ENCODE peak calls at places on chromosomes 12 and 14, in ten cellular contexts. One of them, this sample, is unnamed.

GRCh38 chr12:124909831-124910560 is 4.5 kb downstream of the UBC start:
- DNase-seq in CD4-positive, alpha-beta T cell: no peak
- DNase-seq in AG09309: no peak
- DNase-seq in HFF-Myc: no peak
- DNase-seq in type B pancreatic cell: no peak
- DNase-seq in neural progenitor cell: no peak
- DNase-seq in body of pancreas: peak
- DNase-seq in endodermal cell: no peak
- DNase-seq in adrenal gland: no peak
- DNase-seq in tibial nerve: no peak
- DNase-seq in this sample: no peak

GRCh38 chr14:99756796-99757195 is 36.4 kb upstream of the EML1 start:
- DNase-seq in HFF-Myc: no peak
- DNase-seq in adrenal gland: no peak
- DNase-seq in neural progenitor cell: no peak
- DNase-seq in tibial nerve: no peak
- DNase-seq in body of pancreas: peak
- DNase-seq in endodermal cell: no peak
- DNase-seq in CD4-positive, alpha-beta T cell: no peak
- DNase-seq in AG09309: no peak
- DNase-seq in type B pancreatic cell: no peak
- DNase-seq in this sample: no peak

GRCh38 chr12:24244231-24244630 is 294.8 kb upstream of the SOX5 start:
- DNase-seq in HFF-Myc: no peak
- DNase-seq in type B pancreatic cell: no peak
- DNase-seq in CD4-positive, alpha-beta T cell: no peak
- DNase-seq in endodermal cell: no peak
- DNase-seq in adrenal gland: no peak
- DNase-seq in neural progenitor cell: no peak
- DNase-seq in tibial nerve: no peak
- DNase-seq in body of pancreas: no peak
- DNase-seq in AG09309: no peak
- DNase-seq in this sample: no peak

GRCh38 chr14:85533821-85534271 is 3.9 kb downstream of the FLRT2 start:
- DNase-seq in CD4-positive, alpha-beta T cell: no peak
- DNase-seq in tibial nerve: no peak
- DNase-seq in HFF-Myc: no peak
- DNase-seq in neural progenitor cell: no peak
- DNase-seq in AG09309: no peak
- DNase-seq in body of pancreas: peak
- DNase-seq in adrenal gland: no peak
- DNase-seq in type B pancreatic cell: no peak
- DNase-seq in endodermal cell: peak
- DNase-seq in this sample: peak

GRCh38 chr12:65528127-65528526 is 249.6 kb downstream of the MSRB3 start:
- DNase-seq in AG09309: no peak
- DNase-seq in neural progenitor cell: no peak
- DNase-seq in HFF-Myc: no peak
- DNase-seq in endodermal cell: no peak
- DNase-seq in body of pancreas: no peak
- DNase-seq in CD4-positive, alpha-beta T cell: no peak
- DNase-seq in type B pancreatic cell: no peak
- DNase-seq in tibial nerve: no peak
- DNase-seq in adrenal gland: no peak
- DNase-seq in this sample: no peak

GRCh38 chr14:74500417-74501134 is 7.0 kb downstream of the ISCA2 start:
- DNase-seq in CD4-positive, alpha-beta T cell: no peak
- DNase-seq in body of pancreas: no peak
- DNase-seq in tibial nerve: no peak
- DNase-seq in adrenal gland: no peak
- DNase-seq in type B pancreatic cell: no peak
- DNase-seq in AG09309: no peak
- DNase-seq in neural progenitor cell: peak
- DNase-seq in endodermal cell: peak
- DNase-seq in HFF-Myc: no peak
- DNase-seq in this sample: no peak

GRCh38 chr14:61889914-61890351 is 127.7 kb downstream of the SNAPC1 start:
- DNase-seq in body of pancreas: no peak
- DNase-seq in CD4-positive, alpha-beta T cell: no peak
- DNase-seq in AG09309: no peak
- DNase-seq in tibial nerve: no peak
- DNase-seq in type B pancreatic cell: no peak
- DNase-seq in neural progenitor cell: no peak
- DNase-seq in HFF-Myc: no peak
- DNase-seq in adrenal gland: no peak
- DNase-seq in endodermal cell: no peak
- DNase-seq in this sample: no peak

GRCh38 chr14:22715186-22715812 is 51.2 kb upstream of the OXA1L start:
- DNase-seq in AG09309: no peak
- DNase-seq in HFF-Myc: no peak
- DNase-seq in neural progenitor cell: no peak
- DNase-seq in adrenal gland: no peak
- DNase-seq in body of pancreas: no peak
- DNase-seq in type B pancreatic cell: no peak
- DNase-seq in CD4-positive, alpha-beta T cell: no peak
- DNase-seq in tibial nerve: no peak
- DNase-seq in endodermal cell: no peak
- DNase-seq in this sample: no peak

GRCh38 chr14:71711619-71712018 is 220.6 kb upstream of the RGS6 start:
- DNase-seq in type B pancreatic cell: no peak
- DNase-seq in CD4-positive, alpha-beta T cell: no peak
- DNase-seq in body of pancreas: no peak
- DNase-seq in AG09309: peak
- DNase-seq in adrenal gland: no peak
- DNase-seq in tibial nerve: no peak
- DNase-seq in neural progenitor cell: peak
- DNase-seq in HFF-Myc: no peak
- DNase-seq in endodermal cell: no peak
- DNase-seq in this sample: no peak

GRCh38 chr14:70808402-70809237 is 693 bp downstream of the MAP3K9 start:
- DNase-seq in body of pancreas: peak
- DNase-seq in AG09309: no peak
- DNase-seq in adrenal gland: peak
- DNase-seq in CD4-positive, alpha-beta T cell: peak
- DNase-seq in neural progenitor cell: peak
- DNase-seq in tibial nerve: no peak
- DNase-seq in HFF-Myc: no peak
- DNase-seq in endodermal cell: peak
- DNase-seq in type B pancreatic cell: no peak
- DNase-seq in this sample: peak

GRCh38 chr12:12599750-12600643 is 11.7 kb upstream of the CREBL2 start:
- DNase-seq in type B pancreatic cell: no peak
- DNase-seq in HFF-Myc: no peak
- DNase-seq in AG09309: no peak
- DNase-seq in neural progenitor cell: no peak
- DNase-seq in body of pancreas: no peak
- DNase-seq in tibial nerve: no peak
- DNase-seq in CD4-positive, alpha-beta T cell: no peak
- DNase-seq in endodermal cell: no peak
- DNase-seq in adrenal gland: no peak
- DNase-seq in this sample: no peak

GRCh38 chr12:124233846-124234620 is 60.9 kb upstream of the RFLNA start:
- DNase-seq in HFF-Myc: no peak
- DNase-seq in body of pancreas: no peak
- DNase-seq in neural progenitor cell: no peak
- DNase-seq in endodermal cell: no peak
- DNase-seq in adrenal gland: no peak
- DNase-seq in CD4-positive, alpha-beta T cell: no peak
- DNase-seq in AG09309: no peak
- DNase-seq in type B pancreatic cell: no peak
- DNase-seq in tibial nerve: no peak
- DNase-seq in this sample: no peak

GRCh38 chr12:131830335-131831020 is 2.3 kb downstream of the MMP17 start:
- DNase-seq in tibial nerve: peak
- DNase-seq in neural progenitor cell: peak
- DNase-seq in endodermal cell: peak
- DNase-seq in AG09309: peak
- DNase-seq in HFF-Myc: no peak
- DNase-seq in body of pancreas: peak
- DNase-seq in type B pancreatic cell: no peak
- DNase-seq in adrenal gland: peak
- DNase-seq in CD4-positive, alpha-beta T cell: no peak
- DNase-seq in this sample: peak

GRCh38 chr14:91891081-91891480 is 23.7 kb upstream of the TC2N start:
- DNase-seq in endodermal cell: no peak
- DNase-seq in type B pancreatic cell: no peak
- DNase-seq in HFF-Myc: no peak
- DNase-seq in tibial nerve: no peak
- DNase-seq in AG09309: no peak
- DNase-seq in body of pancreas: no peak
- DNase-seq in CD4-positive, alpha-beta T cell: no peak
- DNase-seq in neural progenitor cell: no peak
- DNase-seq in adrenal gland: no peak
- DNase-seq in this sample: no peak

GRCh38 chr12:114274131-114274530 is 131.8 kb downstream of the TBX5 start:
- DNase-seq in neural progenitor cell: no peak
- DNase-seq in body of pancreas: no peak
- DNase-seq in adrenal gland: no peak
- DNase-seq in CD4-positive, alpha-beta T cell: no peak
- DNase-seq in AG09309: no peak
- DNase-seq in HFF-Myc: peak
- DNase-seq in type B pancreatic cell: no peak
- DNase-seq in tibial nerve: no peak
- DNase-seq in endodermal cell: peak
- DNase-seq in this sample: no peak

GRCh38 chr14:75363156-75363555 is 64.7 kb upstream of the JDP2 start:
- DNase-seq in endodermal cell: peak
- DNase-seq in CD4-positive, alpha-beta T cell: no peak
- DNase-seq in AG09309: no peak
- DNase-seq in adrenal gland: no peak
- DNase-seq in neural progenitor cell: no peak
- DNase-seq in body of pancreas: no peak
- DNase-seq in type B pancreatic cell: no peak
- DNase-seq in tibial nerve: no peak
- DNase-seq in HFF-Myc: no peak
- DNase-seq in this sample: no peak

GRCh38 chr12:102043928-102044327 is 17.9 kb downstream of the WASHC3 start:
- DNase-seq in type B pancreatic cell: no peak
- DNase-seq in neural progenitor cell: no peak
- DNase-seq in tibial nerve: no peak
- DNase-seq in HFF-Myc: no peak
- DNase-seq in AG09309: no peak
- DNase-seq in CD4-positive, alpha-beta T cell: no peak
- DNase-seq in endodermal cell: no peak
- DNase-seq in body of pancreas: no peak
- DNase-seq in adrenal gland: no peak
- DNase-seq in this sample: no peak

GRCh38 chr12:22658214-22658613 is 33.2 kb downstream of the ETNK1 start:
- DNase-seq in neural progenitor cell: no peak
- DNase-seq in body of pancreas: no peak
- DNase-seq in AG09309: peak
- DNase-seq in endodermal cell: no peak
- DNase-seq in CD4-positive, alpha-beta T cell: no peak
- DNase-seq in tibial nerve: no peak
- DNase-seq in adrenal gland: no peak
- DNase-seq in HFF-Myc: no peak
- DNase-seq in type B pancreatic cell: no peak
- DNase-seq in this sample: no peak

GRCh38 chr14:37051153-37051552 is 121.3 kb downstream of the SLC25A21 start:
- DNase-seq in endodermal cell: no peak
- DNase-seq in CD4-positive, alpha-beta T cell: no peak
- DNase-seq in body of pancreas: no peak
- DNase-seq in tibial nerve: no peak
- DNase-seq in AG09309: no peak
- DNase-seq in neural progenitor cell: no peak
- DNase-seq in type B pancreatic cell: no peak
- DNase-seq in HFF-Myc: no peak
- DNase-seq in adrenal gland: no peak
- DNase-seq in this sample: no peak

GRCh38 chr14:106802413-106803364 is 1276.3 kb downstream of the TMEM121 start:
- DNase-seq in body of pancreas: no peak
- DNase-seq in endodermal cell: peak
- DNase-seq in AG09309: no peak
- DNase-seq in adrenal gland: no peak
- DNase-seq in CD4-positive, alpha-beta T cell: no peak
- DNase-seq in HFF-Myc: no peak
- DNase-seq in tibial nerve: no peak
- DNase-seq in type B pancreatic cell: no peak
- DNase-seq in neural progenitor cell: no peak
- DNase-seq in this sample: no peak
- TF ChIP-seq CTCF in body of pancreas: peak
- TF ChIP-seq CTCF in endodermal cell: no peak
- TF ChIP-seq CTCF in AG09309: no peak
- TF ChIP-seq CTCF in adrenal gland: no peak
- TF ChIP-seq CTCF in CD4-positive, alpha-beta T cell: no peak
- TF ChIP-seq CTCF in HFF-Myc: no peak
- TF ChIP-seq CTCF in tibial nerve: no peak
- TF ChIP-seq CTCF in type B pancreatic cell: no peak
- TF ChIP-seq CTCF in neural progenitor cell: no peak
- TF ChIP-seq CTCF in this sample: no peak

DNA sequence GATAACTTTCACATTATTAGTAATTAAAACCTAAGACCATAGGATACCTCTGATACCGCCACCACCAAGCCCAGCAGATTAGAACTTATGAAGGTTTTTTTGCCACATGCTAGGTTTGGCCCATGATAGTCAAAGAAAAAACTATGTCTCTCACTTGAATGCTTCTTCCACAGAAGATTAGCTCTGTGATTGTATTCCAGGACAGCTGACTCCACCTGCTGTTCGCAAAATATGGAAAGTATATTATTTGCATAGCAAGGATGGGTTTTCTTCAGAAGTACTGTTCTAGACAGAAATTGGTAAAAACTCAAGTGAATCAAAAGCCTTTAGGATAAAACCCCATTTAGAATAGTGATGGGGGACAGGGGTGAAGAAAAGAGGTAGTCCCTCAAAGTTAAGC is 42.2 kb downstream of the PPFIBP1 start:
- DNase-seq in endodermal cell: no peak
- DNase-seq in type B pancreatic cell: no peak
- DNase-seq in neural progenitor cell: no peak
- DNase-seq in tibial nerve: no peak
- DNase-seq in CD4-positive, alpha-beta T cell: no peak
- DNase-seq in AG09309: no peak
- DNase-seq in adrenal gland: no peak
- DNase-seq in HFF-Myc: no peak
- DNase-seq in body of pancreas: no peak
- DNase-seq in this sample: no peak
- TF ChIP-seq CTCF in endodermal cell: no peak
- TF ChIP-seq CTCF in type B pancreatic cell: no peak
- TF ChIP-seq CTCF in neural progenitor cell: no peak
- TF ChIP-seq CTCF in tibial nerve: no peak
- TF ChIP-seq CTCF in CD4-positive, alpha-beta T cell: no peak
- TF ChIP-seq CTCF in AG09309: no peak
- TF ChIP-seq CTCF in adrenal gland: no peak
- TF ChIP-seq CTCF in HFF-Myc: no peak
- TF ChIP-seq CTCF in body of pancreas: peak
- TF ChIP-seq CTCF in this sample: no peak

GRCh38 chr12:111158992-111159391 is 209.9 kb downstream of the PHETA1 start:
- DNase-seq in endodermal cell: peak
- DNase-seq in adrenal gland: no peak
- DNase-seq in AG09309: no peak
- DNase-seq in HFF-Myc: no peak
- DNase-seq in body of pancreas: no peak
- DNase-seq in CD4-positive, alpha-beta T cell: no peak
- DNase-seq in type B pancreatic cell: no peak
- DNase-seq in neural progenitor cell: no peak
- DNase-seq in tibial nerve: no peak
- DNase-seq in this sample: no peak
- TF ChIP-seq CTCF in endodermal cell: no peak
- TF ChIP-seq CTCF in adrenal gland: no peak
- TF ChIP-seq CTCF in AG09309: no peak
- TF ChIP-seq CTCF in HFF-Myc: no peak
- TF ChIP-seq CTCF in body of pancreas: no peak
- TF ChIP-seq CTCF in CD4-positive, alpha-beta T cell: no peak
- TF ChIP-seq CTCF in type B pancreatic cell: no peak
- TF ChIP-seq CTCF in neural progenitor cell: no peak
- TF ChIP-seq CTCF in tibial nerve: no peak
- TF ChIP-seq CTCF in this sample: no peak

GRCh38 chr12:109477185-109477962 is at the start of the genes KCTD10 and UBE3B:
- DNase-seq in HFF-Myc: peak
- DNase-seq in body of pancreas: peak
- DNase-seq in neural progenitor cell: peak
- DNase-seq in type B pancreatic cell: peak
- DNase-seq in adrenal gland: peak
- DNase-seq in AG09309: peak
- DNase-seq in endodermal cell: peak
- DNase-seq in CD4-positive, alpha-beta T cell: peak
- DNase-seq in tibial nerve: peak
- DNase-seq in this sample: peak
- TF ChIP-seq CTCF in HFF-Myc: no peak
- TF ChIP-seq CTCF in body of pancreas: peak
- TF ChIP-seq CTCF in neural progenitor cell: no peak
- TF ChIP-seq CTCF in type B pancreatic cell: peak
- TF ChIP-seq CTCF in adrenal gland: peak
- TF ChIP-seq CTCF in AG09309: no peak
- TF ChIP-seq CTCF in endodermal cell: no peak
- TF ChIP-seq CTCF in CD4-positive, alpha-beta T cell: no peak
- TF ChIP-seq CTCF in tibial nerve: peak
- TF ChIP-seq CTCF in this sample: peak

This sample was measured in thyroid gland.